ENCODE peak calls at places on chromosome 19, in six cellular contexts. L is cardiac fibroblast, N is lower leg skin, E is dorsolateral prefrontal cortex, C is IMR-90, T is astrocyte of the spinal cord. U is an unnamed sample.

GRCh38 chr19:4474504-4475136 is 2.5 kb downstream of the HDGFL2 start:
- DNase-seq in L (peak), N (no peak), E (peak), C (peak), T (peak), U (peak)

GRCh38 chr19:1568320-1569019 is at the start of gene MEX3D:
- DNase-seq in L (peak), N (peak), E (peak), C (peak), T (peak), U (no peak)

GRCh38 chr19:40570313-40571004 is 6.2 kb upstream of the SHKBP1 start:
- DNase-seq in L (peak), N (peak), E (peak), C (peak), T (peak), U (peak)

GRCh38 chr19:48137411-48137810 is 26.8 kb upstream of the PLA2G4C start:
- DNase-seq in L (no peak), N (no peak), E (no peak), C (no peak), T (no peak), U (no peak)

GRCh38 chr19:18833849-18834643 is 2.3 kb downstream of the UPF1 start:
- DNase-seq in L (no peak), N (no peak), E (no peak), C (no peak), T (no peak), U (no peak)

GRCh38 chr19:10433131-10433536 is 12.8 kb downstream of the PDE4A start:
- DNase-seq in L (no peak), N (no peak), E (no peak), C (no peak), T (no peak), U (no peak)

GRCh38 chr19:43675269-43675879 is 5.4 kb upstream of the PLAUR start:
- DNase-seq in L (peak), N (no peak), E (no peak), C (peak), T (peak), U (no peak)

GRCh38 chr19:31882709-31883108 is 462.7 kb upstream of the ZNF507 start:
- DNase-seq in L (no peak), N (no peak), E (no peak), C (no peak), T (no peak), U (no peak)

GRCh38 chr19:29119582-29119981 is 93.4 kb downstream of the UQCRFS1 start:
- DNase-seq in L (no peak), N (no peak), E (peak), C (no peak), T (no peak), U (no peak)

GRCh38 chr19:43476606-43477005 is 11.2 kb upstream of the LYPD3 start:
- DNase-seq in L (peak), N (no peak), E (no peak), C (peak), T (peak), U (peak)

GRCh38 chr19:38842439-38843174 is 7.2 kb downstream of the HNRNPL start:
- DNase-seq in L (no peak), N (no peak), E (no peak), C (no peak), T (no peak), U (no peak)

GRCh38 chr19:40565910-40566495 is 10.7 kb upstream of the SHKBP1 start:
- DNase-seq in L (no peak), N (no peak), E (peak), C (no peak), T (no peak), U (no peak)

GRCh38 chr19:56637976-56638555 is 4.9 kb upstream of the SMIM17 start:
- DNase-seq in L (peak), N (peak), E (no peak), C (peak), T (peak), U (peak)

GRCh38 chr19:38561658-38562057 is 56.1 kb downstream of the MAP4K1 start:
- DNase-seq in L (no peak), N (no peak), E (no peak), C (no peak), T (no peak), U (no peak)

GRCh38 chr19:33206261-33207039 is 12.3 kb downstream of the LRP3 start:
- DNase-seq in L (no peak), N (no peak), E (no peak), C (no peak), T (no peak), U (no peak)

GRCh38 chr19:48819366-48819816 is 8.6 kb upstream of the BCAT2 start:
- DNase-seq in L (peak), N (peak), E (no peak), C (peak), T (peak), U (no peak)

GRCh38 chr19:51552996-51553725 is 17.9 kb upstream of the ZNF175 start:
- DNase-seq in L (peak), N (peak), E (no peak), C (peak), T (peak), U (peak)

GRCh38 chr19:9869008-9869617 is 34.0 kb downstream of the PIN1 start:
- DNase-seq in L (no peak), N (no peak), E (peak), C (no peak), T (no peak), U (no peak)

GRCh38 chr19:40907968-40908735 is 26.1 kb upstream of the CYP2A7 start:
- DNase-seq in L (no peak), N (no peak), E (no peak), C (no peak), T (no peak), U (no peak)

GRCh38 chr19:491146-491741 is 5.0 kb upstream of the MADCAM1 start:
- DNase-seq in L (no peak), N (no peak), E (no peak), C (no peak), T (no peak), U (no peak)

GRCh38 chr19:39533003-39533512 is 406 bp upstream of the EID2B start:
- DNase-seq in L (no peak), N (no peak), E (no peak), C (no peak), T (no peak), U (no peak)

GRCh38 chr19:12825259-12826131 is 8.9 kb downstream of the RTBDN start:
- DNase-seq in L (peak), N (no peak), E (no peak), C (no peak), T (no peak), U (no peak)
- H3K4me3 ChIP-seq in L (no peak), N (no peak), E (no peak), C (no peak), T (no peak), U (no peak)

GRCh38 chr19:30225615-30226463 is 146.3 kb upstream of the ZNF536 start:
- DNase-seq in L (no peak), N (no peak), E (no peak), C (no peak), T (no peak), U (no peak)
- H3K4me3 ChIP-seq in L (no peak), N (no peak), E (peak), C (no peak), T (no peak), U (peak)

GRCh38 chr19:7356899-7357627 is 8.3 kb downstream of the ARHGEF18 start:
- DNase-seq in L (no peak), N (no peak), E (no peak), C (no peak), T (no peak), U (no peak)
- H3K4me3 ChIP-seq in L (no peak), N (no peak), E (no peak), C (no peak), T (no peak), U (no peak)

GRCh38 chr19:7393934-7394508 is 45.3 kb downstream of the ARHGEF18 start:
- DNase-seq in L (peak), N (no peak), E (no peak), C (no peak), T (no peak), U (no peak)
- H3K4me3 ChIP-seq in L (peak), N (peak), E (peak), C (peak), T (peak), U (peak)

DNA sequence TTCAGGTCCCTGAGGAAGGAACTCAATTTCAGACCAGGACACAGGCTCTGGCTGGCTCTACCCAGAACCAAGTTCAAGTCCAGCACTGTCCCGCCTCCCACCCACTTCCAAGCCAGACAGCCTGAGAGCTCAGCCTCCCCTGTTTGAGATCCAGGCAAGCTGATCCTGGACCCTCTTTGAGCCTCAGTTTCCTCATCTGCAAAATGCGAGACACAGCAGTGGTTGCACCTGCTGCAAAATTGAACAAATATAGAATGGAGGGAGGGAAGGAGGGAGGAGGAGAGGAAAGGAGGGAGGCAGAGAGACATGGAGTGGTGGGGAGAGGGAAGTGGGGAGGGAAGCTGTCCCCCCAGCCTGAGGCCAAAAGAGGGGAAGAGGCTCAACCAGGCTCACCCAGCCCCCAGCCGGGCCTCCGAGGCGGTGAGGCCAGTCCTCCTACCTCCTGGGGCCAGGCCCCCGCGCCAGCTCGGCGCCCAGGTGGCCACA is 721 bp downstream of the TMEM221 start:
- DNase-seq in L (no peak), N (no peak), E (no peak), C (no peak), T (no peak), U (no peak)
- H3K4me3 ChIP-seq in L (no peak), N (no peak), E (peak), C (peak), T (no peak), U (peak)

GRCh38 chr19:35642312-35642711 is 767 bp downstream of the ETV2 start:
- DNase-seq in L (no peak), N (no peak), E (no peak), C (no peak), T (no peak), U (no peak)

GRCh38 chr19:35637165-35637564 is 4.4 kb upstream of the ETV2 start:
- DNase-seq in L (no peak), N (no peak), E (no peak), C (no peak), T (no peak), U (no peak)

GRCh38 chr19:35639321-35639639 is 2.3 kb upstream of the ETV2 start:
- DNase-seq in L (no peak), N (no peak), E (no peak), C (no peak), T (no peak), U (no peak)

GRCh38 chr19:35641515-35642151 is at the start of gene ETV2:
- DNase-seq in L (peak), N (no peak), E (no peak), C (peak), T (no peak), U (no peak)

DNA sequence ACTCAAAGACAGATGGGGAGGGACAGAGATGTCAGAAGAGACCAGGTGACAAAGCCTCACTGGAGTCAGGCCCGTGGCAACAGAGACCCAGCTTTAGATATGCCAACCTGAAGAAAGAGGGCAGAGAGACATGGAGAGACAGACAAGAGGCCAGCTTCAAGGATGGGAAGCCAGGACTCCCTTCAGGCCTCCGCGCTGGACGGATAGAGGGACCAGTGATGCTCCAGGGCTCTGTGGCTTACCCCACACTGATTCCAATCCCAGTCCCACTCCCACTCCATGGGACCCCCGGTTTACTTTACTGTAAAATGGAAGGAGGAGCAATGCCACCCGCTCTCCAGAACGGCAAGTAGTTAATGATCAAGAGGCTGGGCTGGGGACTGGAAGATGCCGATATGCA is 1.7 kb upstream of the ETV2 start:
- DNase-seq in L (no peak), N (no peak), E (no peak), C (no peak), T (no peak), U (no peak)
- H3K4me3 ChIP-seq in L (no peak), N (no peak), E (no peak), C (no peak), T (no peak), U (no peak)

GRCh38 chr19:5497297-5497696 is 42.1 kb downstream of the ZNRF4 start:
- DNase-seq in L (no peak), N (no peak), E (no peak), C (no peak), T (no peak), U (no peak)
- H3K4me3 ChIP-seq in L (no peak), N (no peak), E (no peak), C (no peak), T (no peak), U (no peak)

GRCh38 chr19:34793562-34793961 is 20.5 kb upstream of the ZNF599 start:
- DNase-seq in L (no peak), N (peak), E (no peak), C (no peak), T (no peak), U (no peak)
- H3K4me3 ChIP-seq in L (no peak), N (no peak), E (no peak), C (peak), T (no peak), U (no peak)

DNA sequence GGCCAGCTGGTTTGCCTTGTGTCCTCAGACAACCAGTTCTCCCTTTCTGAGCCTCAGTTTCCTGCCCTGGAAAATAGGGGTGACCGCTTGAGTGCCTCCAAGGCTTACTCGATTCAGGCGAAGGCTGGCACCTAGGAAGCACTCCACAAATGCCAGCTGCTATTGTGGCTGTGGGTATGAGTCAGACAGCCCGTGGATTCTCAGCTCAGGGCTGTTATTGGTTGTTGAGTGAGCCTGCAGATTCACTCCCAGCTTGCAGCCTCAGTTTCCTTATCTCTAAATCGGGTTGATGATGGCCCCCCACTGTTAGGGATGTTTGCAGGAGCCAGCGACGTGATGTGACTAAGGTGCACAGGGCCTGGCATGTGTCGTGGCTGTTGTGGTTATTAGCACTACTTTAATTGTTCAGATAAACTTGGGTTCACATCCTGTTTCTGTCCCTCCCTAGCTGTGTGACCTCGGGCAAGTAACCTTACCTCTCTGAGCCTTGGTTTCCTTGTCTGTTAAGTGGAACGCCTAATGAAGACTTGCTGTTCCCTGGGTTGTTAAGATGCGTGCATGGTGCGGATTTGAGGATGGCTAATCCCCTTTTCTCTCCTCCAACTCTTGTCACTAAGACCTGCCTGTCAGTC is 2.4 kb downstream of the MARK4 start:
- DNase-seq in L (peak), N (no peak), E (no peak), C (peak), T (peak), U (no peak)
- H3K4me3 ChIP-seq in L (no peak), N (no peak), E (peak), C (no peak), T (no peak), U (no peak)

DNA sequence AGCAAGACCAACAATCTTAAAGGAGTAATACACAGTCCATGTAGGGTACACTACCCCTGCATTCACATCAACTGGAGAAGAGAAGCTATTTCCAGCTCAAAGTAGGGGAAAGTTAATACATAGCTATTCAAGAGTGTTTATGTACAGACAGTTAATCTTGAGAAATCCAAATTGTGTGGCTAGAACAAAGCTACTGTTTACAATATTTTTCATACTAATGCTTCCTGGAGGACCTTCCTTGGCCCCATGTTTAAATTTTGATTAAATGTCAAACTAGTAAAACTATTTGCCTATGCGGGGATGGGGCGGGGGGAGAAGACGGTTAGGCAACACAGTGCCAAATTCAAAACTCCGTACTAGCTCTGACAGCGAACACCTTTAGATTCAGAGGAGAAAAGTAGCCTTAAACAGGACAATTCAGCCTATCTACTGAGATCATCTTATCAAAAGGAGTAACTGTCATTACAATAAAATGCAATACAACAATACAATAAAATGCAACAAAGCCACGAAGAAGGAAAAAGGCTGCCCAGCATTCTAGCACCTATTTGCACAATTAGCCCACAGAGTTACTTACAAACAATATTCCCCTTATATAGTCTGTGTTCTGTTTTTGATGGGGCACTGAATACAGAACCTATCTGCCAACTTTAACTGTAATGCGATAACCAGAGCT is 29.1 kb downstream of the BRD4 start:
- DNase-seq in L (no peak), N (no peak), E (no peak), C (peak), T (no peak), U (no peak)
- H3K4me3 ChIP-seq in L (no peak), N (no peak), E (no peak), C (no peak), T (no peak), U (no peak)

U was measured in astrocyte of the cerebellum.